ENCODE peak calls at places on chromosomes 11 and 22, in five cellular contexts. B, L, A, G and P are unnamed samples.

GRCh38 chr22:33917744-33918406 is 2.4 kb downstream of the LARGE1 start:
- DNase-seq in B (no peak), L (no peak), A (no peak), G (no peak), P (no peak)

GRCh38 chr11:3163241-3163981 is 1.7 kb downstream of the OSBPL5 start:
- DNase-seq in B (no peak), L (peak), A (peak), G (peak), P (peak)

GRCh38 chr22:39514373-39514973 is 5.9 kb upstream of the ATF4 start:
- DNase-seq in B (no peak), L (peak), A (peak), G (no peak), P (peak)

GRCh38 chr11:113529606-113530005 is 54.4 kb upstream of the DRD2 start:
- DNase-seq in B (no peak), L (no peak), A (no peak), G (no peak), P (no peak)

GRCh38 chr22:27298387-27299141 is 503.0 kb downstream of the MN1 start:
- DNase-seq in B (no peak), L (no peak), A (no peak), G (no peak), P (no peak)

GRCh38 chr11:131530411-131530810 is 160.0 kb downstream of the NTM start:
- DNase-seq in B (no peak), L (no peak), A (no peak), G (no peak), P (no peak)

GRCh38 chr11:128054323-128054910 is 532.9 kb downstream of the ETS1 start:
- DNase-seq in B (peak), L (no peak), A (no peak), G (no peak), P (no peak)

GRCh38 chr11:117385906-117386305 is 58.3 kb downstream of the CEP164 start:
- DNase-seq in B (no peak), L (no peak), A (no peak), G (no peak), P (no peak)

GRCh38 chr22:18060646-18061620 is 16.9 kb upstream of the PEX26 start:
- DNase-seq in B (no peak), L (peak), A (no peak), G (no peak), P (no peak)

GRCh38 chr11:128513915-128514681 is 73.3 kb downstream of the ETS1 start:
- DNase-seq in B (no peak), L (no peak), A (no peak), G (no peak), P (no peak)

GRCh38 chr11:46523290-46523689 is 70.5 kb downstream of the AMBRA1 start:
- DNase-seq in B (no peak), L (no peak), A (no peak), G (no peak), P (no peak)

GRCh38 chr11:119319136-119319701 is 2.3 kb upstream of the MCAM start:
- DNase-seq in B (no peak), L (peak), A (no peak), G (no peak), P (no peak)
- H3K4me3 ChIP-seq in B (no peak), L (no peak), A (peak), G (no peak), P (peak)

GRCh38 chr11:120307476-120307875 is 17.6 kb upstream of the TLCD5 start:
- DNase-seq in B (no peak), L (no peak), A (no peak), G (no peak), P (no peak)
- H3K27ac ChIP-seq in B (no peak), L (no peak), A (no peak), G (no peak), P (no peak)

DNA sequence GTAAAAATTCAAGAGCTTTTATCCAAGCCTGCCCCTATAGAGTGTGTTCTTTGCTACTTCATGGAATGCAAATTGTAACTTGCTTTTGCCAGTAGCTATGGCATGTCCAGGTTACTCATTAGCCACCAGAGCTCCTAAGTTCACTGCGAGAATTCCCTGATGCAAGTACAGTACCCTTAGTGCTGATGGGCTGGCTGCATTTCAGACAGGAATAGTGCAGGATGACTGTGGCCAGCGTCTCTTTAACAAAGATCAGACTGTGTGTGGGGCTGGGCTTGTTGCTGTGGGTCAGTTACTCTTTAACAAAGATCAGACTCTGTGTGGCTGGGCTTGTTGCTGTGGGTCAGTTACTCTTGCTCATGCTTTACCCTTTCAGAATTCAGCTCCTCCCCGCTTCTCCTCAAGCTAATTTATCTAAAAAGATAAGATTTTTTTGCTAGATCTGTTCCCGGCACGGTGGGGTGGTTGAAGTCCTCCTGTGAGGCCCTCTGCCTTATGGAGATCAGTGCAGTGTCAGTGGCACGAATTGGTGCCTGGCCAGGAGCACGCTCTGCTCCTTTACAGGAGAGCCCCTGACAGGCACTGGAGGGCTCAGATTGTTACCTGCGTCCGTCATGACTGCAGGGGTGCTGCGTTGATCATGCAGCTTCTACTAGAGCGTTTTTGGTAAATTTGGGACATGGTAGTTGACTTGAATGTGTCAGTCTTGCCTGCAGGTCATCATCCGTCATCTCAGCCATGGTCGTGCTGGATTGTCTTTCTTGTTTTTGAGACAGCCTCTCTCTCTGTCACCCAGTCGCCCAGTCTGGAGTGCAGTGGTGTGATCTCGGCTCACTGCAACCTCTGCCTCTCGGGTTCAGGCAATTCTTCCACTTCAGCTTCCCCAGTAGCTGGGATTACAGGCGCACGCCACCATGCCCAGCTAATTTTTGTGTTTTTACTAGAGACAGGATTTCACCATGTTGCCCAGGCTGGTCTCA is 27.0 kb downstream of the AP2A2 start:
- DNase-seq in B (no peak), L (peak), A (no peak), G (peak), P (no peak)
- H3K4me3 ChIP-seq in B (no peak), L (peak), A (no peak), G (no peak), P (no peak)

GRCh38 chr11:86922225-86922624 is 33.0 kb downstream of the FZD4 start:
- DNase-seq in B (no peak), L (no peak), A (no peak), G (no peak), P (no peak)
- H3K27ac ChIP-seq in B (no peak), L (no peak), A (peak), G (no peak), P (no peak)

DNA sequence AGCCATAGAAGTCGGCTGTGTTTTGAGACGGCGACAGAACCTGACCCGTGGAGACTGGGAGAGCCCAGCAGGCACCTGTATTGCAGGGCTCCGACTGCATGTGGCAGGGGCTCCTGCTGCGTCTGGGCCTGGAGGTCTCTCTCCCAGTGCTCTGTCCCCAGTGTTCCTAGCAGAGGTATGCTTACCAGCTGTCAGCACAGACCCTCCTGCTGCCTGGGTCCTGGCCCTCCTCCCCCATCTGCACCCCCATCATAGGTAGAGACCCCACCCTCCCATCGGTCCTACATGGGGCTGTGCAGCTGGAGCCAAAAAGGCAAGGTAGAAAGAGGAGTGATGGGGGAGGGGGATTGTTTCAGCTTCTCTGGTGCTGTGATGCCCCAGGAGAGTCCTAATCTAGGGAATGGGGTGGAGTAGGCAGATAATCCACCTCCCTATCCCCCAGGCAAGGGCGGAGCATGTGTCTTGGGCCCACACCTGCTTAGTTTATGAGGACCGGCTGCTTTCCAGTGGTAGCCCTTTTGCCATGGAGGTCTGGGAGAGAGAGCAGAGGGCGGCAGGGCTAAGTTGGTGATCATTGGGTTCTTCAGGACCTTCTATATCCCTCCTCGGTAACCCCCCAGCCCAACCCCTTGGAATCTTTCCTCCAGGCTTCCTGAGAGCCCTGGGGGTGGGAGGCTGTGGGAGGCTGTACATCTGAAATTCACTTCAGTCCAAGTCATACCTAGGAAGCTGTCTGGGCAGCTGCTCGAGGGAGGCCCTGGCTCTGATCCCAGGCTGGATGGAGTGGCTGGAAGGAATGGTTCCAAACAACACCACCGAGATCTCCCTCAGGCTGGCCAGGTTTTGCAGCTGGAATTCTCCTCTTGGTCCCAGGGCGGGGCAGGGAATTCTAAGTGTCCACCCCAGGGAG is 5.3 kb downstream of the SLC7A4 start:
- DNase-seq in B (no peak), L (no peak), A (no peak), G (peak), P (no peak)
- H3K4me3 ChIP-seq in B (no peak), L (no peak), A (no peak), G (no peak), P (no peak)

GRCh38 chr11:62012451-62013265 is 45.2 kb upstream of the FTH1 start:
- DNase-seq in B (no peak), L (no peak), A (no peak), G (no peak), P (no peak)
- H3K27ac ChIP-seq in B (no peak), L (no peak), A (no peak), G (no peak), P (no peak)

DNA sequence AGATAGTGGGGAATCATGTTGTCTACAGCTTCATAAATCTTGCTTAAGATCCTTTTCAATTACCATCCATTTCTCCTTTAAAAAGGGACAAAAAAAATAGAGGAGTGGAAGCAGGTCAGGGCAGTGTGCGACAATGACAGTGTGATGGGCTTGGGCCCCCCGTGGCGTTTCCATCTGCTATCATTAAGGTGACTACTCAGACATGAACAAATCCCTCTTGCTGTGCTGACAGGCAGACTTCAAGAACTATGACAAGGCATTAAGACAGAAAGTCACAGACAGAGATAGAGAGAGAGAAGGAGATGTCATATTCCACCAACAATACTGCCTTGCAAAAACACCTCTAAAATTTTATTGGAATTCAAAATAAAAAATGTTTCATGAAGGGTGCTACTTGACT is 263.2 kb downstream of the DCDC1 start:
- DNase-seq in B (no peak), L (no peak), A (no peak), G (no peak), P (no peak)
- H3K4me3 ChIP-seq in B (no peak), L (no peak), A (no peak), G (no peak), P (no peak)

DNA sequence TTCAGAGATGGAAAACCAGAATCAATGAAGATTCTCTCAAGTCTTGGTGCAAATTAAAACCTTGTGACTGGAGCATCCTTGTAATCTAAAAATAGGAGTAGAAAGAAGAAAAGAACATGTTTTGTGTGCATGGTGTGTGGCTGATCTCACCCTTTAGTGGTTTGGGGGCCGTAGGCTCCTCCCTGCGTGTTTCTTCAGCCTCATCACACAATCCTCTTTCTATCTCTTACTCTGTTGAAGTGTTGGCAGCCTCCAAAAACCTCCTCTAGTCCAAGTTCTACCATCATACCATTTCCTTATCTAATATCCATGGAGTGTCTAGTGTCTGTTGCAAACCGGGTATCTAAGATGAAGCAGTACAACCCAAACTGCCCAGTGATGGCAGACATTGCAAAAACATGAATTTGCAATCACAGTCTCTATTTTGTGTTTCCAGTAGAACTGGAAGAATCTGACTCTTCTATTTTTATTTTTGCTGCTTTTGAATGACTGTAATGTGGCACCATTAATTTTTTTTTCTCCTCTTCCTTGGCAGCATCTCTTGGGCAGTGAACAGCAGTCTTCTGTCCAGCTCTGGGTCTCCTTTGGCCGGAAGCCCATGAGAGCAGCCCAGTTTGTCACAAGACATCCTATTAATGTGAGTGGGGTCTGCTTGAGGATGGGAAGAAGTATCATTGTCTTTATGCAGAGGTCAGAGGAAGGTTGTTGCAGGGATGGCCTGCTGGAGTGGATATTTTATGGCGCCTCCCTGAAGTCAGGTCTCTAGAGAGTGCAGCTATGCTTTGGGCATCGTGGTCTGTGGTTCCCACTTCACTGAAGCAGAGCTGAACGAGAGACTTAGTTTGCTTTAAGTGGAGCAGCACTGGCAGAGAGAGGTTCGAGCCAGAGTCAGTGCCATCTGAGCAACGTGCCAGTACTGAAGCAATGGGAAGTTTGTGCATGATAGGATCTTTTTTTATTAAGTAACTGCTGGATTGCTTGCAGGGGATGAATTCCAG is 60.0 kb upstream of the SORL1-AS1 start:
- DNase-seq in B (no peak), L (no peak), A (no peak), G (no peak), P (no peak)
- H3K27ac ChIP-seq in B (no peak), L (no peak), A (peak), G (no peak), P (no peak)

GRCh38 chr11:315516-315994 is 1.7 kb downstream of the IFITM1 start:
- DNase-seq in B (no peak), L (no peak), A (peak), G (no peak), P (no peak)

GRCh38 chr11:313787-314547 is at the start of gene IFITM1:
- DNase-seq in B (peak), L (peak), A (no peak), G (no peak), P (no peak)

GRCh38 chr11:313304-313786 is 495 bp upstream of the IFITM1 start:
- DNase-seq in B (no peak), L (peak), A (no peak), G (no peak), P (peak)

GRCh38 chr11:316031-316701 is 2.3 kb downstream of the IFITM1 start:
- DNase-seq in B (no peak), L (peak), A (peak), G (peak), P (no peak)

GRCh38 chr11:315051-315481 is 1.2 kb downstream of the IFITM1 start:
- DNase-seq in B (no peak), L (peak), A (no peak), G (no peak), P (no peak)
- H3K4me3 ChIP-seq in B (peak), L (peak), A (peak), G (peak), P (peak)